ENCODE peak calls at places on chromosomes 7 and 10, in six cellular contexts. R is GM12864; I is anterior cingulate cortex; B is RWPE1; O is central memory CD8-positive, alpha-beta T cell; E is heart left ventricle. A is an unnamed sample.

GRCh38 chr10:27223964-27224363 is 16.6 kb downstream of the ACBD5 start:
- DNase-seq in R (peak), I (no peak), B (no peak), O (no peak), E (peak), A (no peak)

GRCh38 chr10:98587156-98587555 is 140.4 kb upstream of the HPS1 start:
- DNase-seq in R (no peak), I (no peak), B (no peak), O (no peak), E (no peak), A (no peak)

GRCh38 chr7:113321201-113321600 is 202.8 kb upstream of the SMIM30 start:
- DNase-seq in R (no peak), I (no peak), B (no peak), O (no peak), E (no peak), A (no peak)

GRCh38 chr7:92809397-92810241 is 26.8 kb downstream of the CDK6 start:
- DNase-seq in R (peak), I (no peak), B (peak), O (peak), E (peak), A (no peak)

GRCh38 chr10:108872854-108873253 is 1050.5 kb downstream of the XPNPEP1 start:
- DNase-seq in R (no peak), I (no peak), B (no peak), O (no peak), E (no peak), A (no peak)

GRCh38 chr10:33193867-33194521 is 140.5 kb downstream of the NRP1 start:
- DNase-seq in R (no peak), I (no peak), B (peak), O (no peak), E (no peak), A (no peak)

GRCh38 chr7:143282124-143282523 is 2.6 kb upstream of the TMEM139 start:
- DNase-seq in R (no peak), I (no peak), B (no peak), O (no peak), E (no peak), A (no peak)

GRCh38 chr10:58696736-58697135 is 184.1 kb downstream of the BICC1 start:
- DNase-seq in R (no peak), I (no peak), B (no peak), O (no peak), E (no peak), A (no peak)

GRCh38 chr10:16193241-16193640 is 243.6 kb upstream of the PTER start:
- DNase-seq in R (no peak), I (no peak), B (no peak), O (no peak), E (no peak), A (no peak)

GRCh38 chr7:136062625-136063336 is 85.6 kb upstream of the MTPN start:
- DNase-seq in R (no peak), I (no peak), B (no peak), O (no peak), E (no peak), A (no peak)

GRCh38 chr10:59508296-59508695 is 145.9 kb upstream of the FAM13C start:
- DNase-seq in R (no peak), I (no peak), B (peak), O (no peak), E (no peak), A (no peak)

GRCh38 chr10:3902054-3902808 is 117.2 kb upstream of the KLF6 start:
- DNase-seq in R (peak), I (no peak), B (no peak), O (peak), E (no peak), A (peak)

GRCh38 chr7:22485189-22485588 is 14.8 kb downstream of the STEAP1B start:
- DNase-seq in R (no peak), I (no peak), B (no peak), O (no peak), E (no peak), A (no peak)

GRCh38 chr10:61897671-61898434 is 3.6 kb upstream of the ARID5B start:
- DNase-seq in R (no peak), I (peak), B (peak), O (no peak), E (peak), A (no peak)

GRCh38 chr10:9608592-9608991 is 1409.1 kb upstream of the CELF2 start:
- DNase-seq in R (no peak), I (no peak), B (no peak), O (no peak), E (no peak), A (no peak)